ENCODE peak calls at places on chromosomes 1 and 21, in four cellular contexts. U, G, Y and M are unnamed samples.

GRCh38 chr1:32702599-32703478 is at the start of gene SYNC:
- DNase-seq in Y (no peak), G (no peak), U (peak), M (peak)

GRCh38 chr1:212162635-212163034 is 122.6 kb upstream of the PPP2R5A start:
- DNase-seq in Y (no peak), U (peak), G (peak), M (no peak)

GRCh38 chr1:235417101-235417697 is 50.0 kb downstream of the TBCE start:
- DNase-seq in G (peak), U (peak), Y (no peak), M (no peak)

GRCh38 chr1:119141020-119141424 is 569 bp upstream of the WARS2 start:
- DNase-seq in G (no peak), U (peak), Y (no peak), M (no peak)

GRCh38 chr1:116737855-116738318 is 16.3 kb upstream of the CD2 start:
- DNase-seq in G (no peak), U (no peak), Y (no peak), M (no peak)

GRCh38 chr21:26246073-26246472 is 75.5 kb upstream of the APP start:
- DNase-seq in Y (no peak), G (no peak), U (no peak), M (no peak)

GRCh38 chr1:229452956-229453801 is 19.3 kb upstream of the ACTA1 start:
- DNase-seq in U (no peak), Y (no peak), G (no peak), M (no peak)

GRCh38 chr1:227789042-227789880 is 26.2 kb upstream of the PRSS38 start:
- DNase-seq in G (no peak), U (no peak), Y (peak), M (peak)

GRCh38 chr1:233722212-233722979 is 108.5 kb downstream of the KCNK1 start:
- DNase-seq in Y (no peak), U (no peak), G (no peak), M (no peak)

GRCh38 chr1:94974824-94975223 is 47.9 kb upstream of the CNN3 start:
- DNase-seq in U (no peak), G (peak), Y (no peak), M (no peak)

GRCh38 chr21:42696516-42697040 is 43.2 kb downstream of the PDE9A start:
- DNase-seq in Y (no peak), U (no peak), G (no peak), M (no peak)

GRCh38 chr1:116568925-116569490 is 1.8 kb downstream of the CD58 start:
- DNase-seq in G (no peak), U (no peak), Y (no peak), M (no peak)

GRCh38 chr1:205597691-205598314 is 34.0 kb downstream of the ELK4 start:
- DNase-seq in U (no peak), Y (peak), G (no peak), M (peak)

GRCh38 chr1:40044065-40044575 is 3.6 kb downstream of the CAP1 start:
- DNase-seq in U (no peak), G (no peak), Y (no peak), M (no peak)

GRCh38 chr1:157119448-157119847 is 18.7 kb downstream of the ETV3 start:
- DNase-seq in Y (no peak), U (no peak), G (no peak), M (no peak)

GRCh38 chr21:14826630-14827029 is 238.2 kb downstream of the NRIP1 start:
- DNase-seq in Y (no peak), G (no peak), U (no peak), M (no peak)

GRCh38 chr1:153763365-153764225 is 11.6 kb upstream of the SLC27A3 start:
- DNase-seq in U (no peak), G (no peak), Y (no peak), M (no peak)

GRCh38 chr1:162706003-162706402 is 73.7 kb downstream of the DDR2 start:
- DNase-seq in G (no peak), U (no peak), Y (no peak), M (no peak)

GRCh38 chr21:41957991-41958766 is 4.4 kb upstream of the C2CD2 start:
- DNase-seq in Y (no peak), U (peak), G (peak), M (no peak)

DNA sequence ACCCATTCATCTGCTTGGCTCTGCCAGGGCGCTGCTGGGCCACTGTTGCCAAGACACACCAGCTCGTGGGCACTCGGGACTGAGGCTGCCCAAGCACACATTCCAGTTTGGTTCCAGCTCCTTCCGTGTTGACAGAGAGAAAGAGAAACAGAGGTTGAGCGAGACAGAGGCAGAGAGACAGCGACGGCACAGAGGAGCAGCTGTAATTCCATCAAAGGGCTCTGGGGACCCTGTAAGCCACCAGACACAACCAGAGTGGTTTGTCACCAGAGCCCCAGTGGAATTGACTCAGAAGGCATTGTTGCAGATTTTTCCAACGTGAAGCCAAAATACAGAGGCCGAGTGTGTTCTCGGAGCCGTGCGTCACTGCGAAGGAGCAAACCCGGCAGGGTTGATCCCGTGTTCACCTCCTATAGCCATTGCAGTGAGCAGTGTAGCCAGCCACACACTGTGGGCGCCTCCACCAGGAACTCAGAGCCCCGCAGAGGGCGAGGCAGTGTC is 33.5 kb downstream of the SYF2 start:
- DNase-seq in G (peak), Y (no peak), U (no peak), M (no peak)
- TF ChIP-seq CTCF in G (no peak), Y (peak), U (no peak), M (no peak)

DNA sequence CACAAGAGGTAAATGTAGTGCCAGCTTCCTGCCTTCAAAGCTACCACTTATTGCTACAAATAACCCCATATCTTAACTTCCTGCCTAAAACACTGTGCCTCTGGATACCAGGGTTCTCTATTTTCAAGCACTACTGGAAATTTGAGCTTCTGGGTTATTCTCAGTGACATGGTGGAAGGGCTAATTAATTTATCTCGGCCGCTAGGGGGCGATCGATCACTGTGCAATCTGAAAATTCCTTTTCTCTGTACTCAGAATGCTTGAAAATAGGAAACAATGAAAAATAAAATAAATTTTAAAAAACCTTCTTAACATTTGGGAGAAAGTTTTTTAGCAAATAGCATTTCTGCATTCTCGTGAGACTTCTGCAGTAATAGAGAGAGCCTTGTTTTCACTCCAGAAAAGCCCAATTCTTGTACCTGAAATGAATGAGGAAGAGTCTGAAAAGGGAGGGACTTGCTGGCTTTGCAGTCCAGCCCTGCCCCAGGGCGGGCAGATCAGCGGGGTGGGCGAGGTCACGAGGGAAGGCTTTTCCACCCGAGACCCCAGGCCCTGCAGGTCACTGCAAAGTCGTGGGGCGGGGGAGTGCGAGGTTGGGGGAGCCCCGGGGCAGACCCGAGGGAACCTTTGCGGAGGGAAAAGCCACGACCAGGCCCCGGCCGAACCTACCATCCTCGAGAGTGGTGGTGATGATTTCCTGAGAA is 276.7 kb downstream of the PCP4 start:
- DNase-seq in G (peak), U (peak), Y (no peak), M (no peak)
- TF ChIP-seq CTCF in G (peak), U (peak), Y (peak), M (peak)

GRCh38 chr1:54360165-54361005 is 45.8 kb downstream of the SSBP3 start:
- DNase-seq in U (no peak), G (no peak), Y (no peak), M (no peak)
- TF ChIP-seq CTCF in U (no peak), G (no peak), Y (no peak), M (no peak)

GRCh38 chr21:29025328-29025713 is 853 bp downstream of the USP16 start:
- DNase-seq in G (peak), U (no peak), Y (no peak), M (no peak)
- TF ChIP-seq CTCF in G (no peak), U (no peak), Y (no peak), M (no peak)